ENCODE peak calls at places on chromosomes 16 and 17, in six cellular contexts. Y is ELR; N is SW 1271; D is stimulated activated naive CD8-positive, alpha-beta T cell treated with anti-CD3 and anti-CD28 coated beads, Interleukin-15, Interleukin-2, amounts not matched to agents 100 U/mL and 50 U/mL, for 24 hours; T is stimulated activated CD4-positive, alpha-beta T cell treated with anti-CD3 and anti-CD28 coated beads, TNF-alpha, amount 100 ng/mL, for 4 hours; C is omental fat pad. U is an unnamed sample.

GRCh38 chr16:745739-746138 is 4.9 kb upstream of the CIAO3 start:
- DNase-seq in Y (peak), N (no peak), D (peak), T (no peak), C (no peak), U (no peak)

GRCh38 chr16:51031598-51031997 is 119.5 kb downstream of the SALL1 start:
- DNase-seq in Y (no peak), N (no peak), D (no peak), T (no peak), C (no peak), U (no peak)

GRCh38 chr17:1255041-1255440 is 15.2 kb upstream of the BHLHA9 start:
- DNase-seq in Y (no peak), N (no peak), D (no peak), T (no peak), C (no peak), U (no peak)

GRCh38 chr17:45115015-45115625 is 17.2 kb downstream of the PLCD3 start:
- DNase-seq in Y (no peak), N (no peak), D (no peak), T (no peak), C (no peak), U (no peak)

GRCh38 chr17:13984956-13985355 is 84.3 kb upstream of the COX10 start:
- DNase-seq in Y (no peak), N (no peak), D (no peak), T (no peak), C (no peak), U (no peak)

GRCh38 chr17:59485018-59485417 is 80.4 kb upstream of the DHX40 start:
- DNase-seq in Y (peak), N (no peak), D (no peak), T (no peak), C (no peak), U (no peak)

GRCh38 chr17:59424331-59424730 is 92.9 kb downstream of the YPEL2 start:
- DNase-seq in Y (no peak), N (no peak), D (no peak), T (no peak), C (no peak), U (no peak)

GRCh38 chr16:4699030-4699556 is 5.7 kb downstream of the NUDT16L1 start:
- DNase-seq in Y (no peak), N (no peak), D (no peak), T (no peak), C (no peak), U (no peak)

GRCh38 chr16:88497561-88498420 is 44.7 kb downstream of the ZFPM1 start:
- DNase-seq in Y (no peak), N (no peak), D (no peak), T (no peak), C (no peak), U (no peak)

GRCh38 chr17:29369831-29370735 is 20.1 kb upstream of the TAOK1 start:
- DNase-seq in Y (peak), N (peak), D (peak), T (peak), C (no peak), U (peak)

GRCh38 chr16:58513874-58514273 is 1.4 kb upstream of the SETD6 start:
- DNase-seq in Y (peak), N (no peak), D (no peak), T (no peak), C (no peak), U (no peak)

GRCh38 chr16:81712681-81713080 is 66.4 kb upstream of the PLCG2 start:
- DNase-seq in Y (no peak), N (no peak), D (no peak), T (no peak), C (no peak), U (no peak)

GRCh38 chr17:72587773-72588511 is 467.1 kb downstream of the SOX9 start:
- DNase-seq in Y (no peak), N (no peak), D (no peak), T (no peak), C (no peak), U (no peak)

GRCh38 chr16:68369697-68370096 is 58.9 kb downstream of the PRMT7 start:
- DNase-seq in Y (no peak), N (no peak), D (peak), T (no peak), C (no peak), U (no peak)

GRCh38 chr17:82644148-82644547 is 4.1 kb downstream of the WDR45B start:
- DNase-seq in Y (no peak), N (no peak), D (no peak), T (no peak), C (no peak), U (no peak)

GRCh38 chr16:69845181-69845580 is 83.0 kb downstream of the WWP2 start:
- DNase-seq in Y (peak), N (no peak), D (no peak), T (no peak), C (no peak), U (no peak)

GRCh38 chr16:28042856-28043255 is 20.7 kb downstream of the GSG1L start:
- DNase-seq in Y (no peak), N (no peak), D (no peak), T (no peak), C (no peak), U (no peak)

GRCh38 chr17:70365098-70365583 is 195.8 kb downstream of the KCNJ2 start:
- DNase-seq in Y (peak), N (no peak), D (no peak), T (no peak), C (no peak), U (no peak)

GRCh38 chr17:62652251-62653001 is 25.0 kb downstream of the MRC2 start:
- DNase-seq in Y (peak), N (peak), D (peak), T (no peak), C (no peak), U (no peak)

GRCh38 chr17:39271546-39271945 is 45.8 kb upstream of the STAC2 start:
- DNase-seq in Y (no peak), N (no peak), D (no peak), T (no peak), C (no peak), U (no peak)

GRCh38 chr17:59878624-59879023 is 14.1 kb downstream of the TUBD1 start:
- DNase-seq in Y (no peak), N (no peak), D (no peak), T (no peak), C (no peak), U (no peak)

GRCh38 chr17:78237403-78238012 is 6.1 kb downstream of the TMEM235 start:
- DNase-seq in Y (no peak), N (no peak), D (no peak), T (no peak), C (no peak), U (peak)

GRCh38 chr17:3531266-3532101 is 26.1 kb downstream of the TRPV3 start:
- DNase-seq in Y (no peak), N (no peak), D (no peak), T (no peak), C (no peak), U (peak)

GRCh38 chr16:68219708-68220378 is 16.1 kb downstream of the ESRP2 start:
- DNase-seq in Y (no peak), N (no peak), D (no peak), T (no peak), C (no peak), U (no peak)

GRCh38 chr17:78375401-78376079 is 2.9 kb upstream of the PGS1 start:
- DNase-seq in Y (peak), N (no peak), D (no peak), T (no peak), C (peak), U (no peak)

GRCh38 chr17:43814026-43814425 is 18.9 kb downstream of the MPP3 start:
- DNase-seq in Y (no peak), N (no peak), D (no peak), T (no peak), C (no peak), U (no peak)

GRCh38 chr17:41329279-41329925 is 13.9 kb upstream of the KRTAP17-1 start:
- DNase-seq in Y (peak), N (peak), D (peak), T (no peak), C (no peak), U (no peak)

GRCh38 chr16:87317766-87318121 is 552 bp upstream of the C16orf95 start:
- DNase-seq in Y (peak), N (peak), D (peak), T (peak), C (no peak), U (peak)

GRCh38 chr16:20821682-20822081 is 15.4 kb downstream of the REXO5 start:
- DNase-seq in Y (no peak), N (no peak), D (no peak), T (no peak), C (no peak), U (no peak)

GRCh38 chr17:2852729-2853110 is 56.5 kb downstream of the RAP1GAP2 start:
- DNase-seq in Y (no peak), N (no peak), D (no peak), T (no peak), C (no peak), U (no peak)

GRCh38 chr17:51813166-51813783 is 345.2 kb downstream of the CA10 start:
- DNase-seq in Y (no peak), N (no peak), D (no peak), T (no peak), C (no peak), U (no peak)

GRCh38 chr17:64291268-64291851 is 28.3 kb upstream of the TEX2 start:
- DNase-seq in Y (peak), N (no peak), D (peak), T (no peak), C (no peak), U (no peak)

GRCh38 chr17:2776589-2777241 is 19.5 kb upstream of the RAP1GAP2 start:
- DNase-seq in Y (no peak), N (no peak), D (no peak), T (no peak), C (no peak), U (no peak)

GRCh38 chr17:41972571-41973411 is 6.2 kb downstream of the CNP start:
- DNase-seq in Y (no peak), N (no peak), D (no peak), T (no peak), C (no peak), U (no peak)

GRCh38 chr17:12996357-12996756 is 21.5 kb downstream of the ELAC2 start:
- DNase-seq in Y (no peak), N (no peak), D (no peak), T (no peak), C (no peak), U (no peak)